ENCODE peak calls at places on chromosome 5, in nine cellular contexts. H is esophagus muscularis mucosa, E is sigmoid colon, T is A549, K is transverse colon, B is upper lobe of left lung, P is ovary, S is tibial nerve, Q is H1. X is an unnamed sample.

GRCh38 chr5:33313150-33313549 is 127.6 kb upstream of the TARS1 start:
- DNase-seq in H (no peak), E (no peak), T (peak), K (peak), B (no peak), P (no peak), S (no peak), Q (no peak), X (no peak)

GRCh38 chr5:5318426-5319205 is 103.9 kb upstream of the ICE1 start:
- DNase-seq in H (no peak), E (no peak), T (no peak), K (no peak), B (no peak), P (no peak), S (no peak), Q (no peak), X (no peak)

GRCh38 chr5:123014689-123015088 is 21.8 kb downstream of the PPIC start:
- DNase-seq in H (no peak), E (no peak), T (no peak), K (no peak), B (no peak), P (no peak), S (no peak), Q (no peak), X (no peak)

GRCh38 chr5:172455511-172456061 is 1.3 kb upstream of the SH3PXD2B start:
- DNase-seq in H (no peak), E (peak), T (no peak), K (peak), B (peak), P (no peak), S (no peak), Q (no peak), X (peak)

GRCh38 chr5:128706269-128706668 is 168.2 kb upstream of the FBN2 start:
- DNase-seq in H (no peak), E (no peak), T (no peak), K (no peak), B (no peak), P (no peak), S (no peak), Q (no peak), X (no peak)

GRCh38 chr5:1515921-1516571 is 7.7 kb downstream of the LPCAT1 start:
- DNase-seq in H (no peak), E (peak), T (peak), K (peak), B (peak), P (no peak), S (no peak), Q (no peak), X (peak)

GRCh38 chr5:150779397-150780179 is 1.0 kb downstream of the SMIM3 start:
- DNase-seq in H (no peak), E (peak), T (no peak), K (peak), B (no peak), P (no peak), S (no peak), Q (no peak), X (no peak)

GRCh38 chr5:174532453-174533126 is 191.8 kb upstream of the MSX2 start:
- DNase-seq in H (no peak), E (peak), T (peak), K (peak), B (peak), P (peak), S (peak), Q (peak), X (peak)

GRCh38 chr5:54243483-54244080 is 66.8 kb downstream of the ARL15 start:
- DNase-seq in H (no peak), E (no peak), T (peak), K (peak), B (no peak), P (no peak), S (peak), Q (no peak), X (no peak)

GRCh38 chr5:143896981-143897380 is 85.0 kb downstream of the HMHB1 start:
- DNase-seq in H (no peak), E (no peak), T (no peak), K (no peak), B (no peak), P (no peak), S (no peak), Q (no peak), X (no peak)

GRCh38 chr5:125372694-125373621 is 626.5 kb upstream of the ZNF608 start:
- DNase-seq in H (no peak), E (no peak), T (no peak), K (no peak), B (no peak), P (no peak), S (no peak), Q (peak), X (no peak)

GRCh38 chr5:61200582-61201155 is 38.4 kb upstream of the SMIM15 start:
- DNase-seq in H (no peak), E (no peak), T (no peak), K (no peak), B (no peak), P (no peak), S (no peak), Q (no peak), X (no peak)

GRCh38 chr5:59587489-59588337 is 305.8 kb downstream of the PDE4D start:
- DNase-seq in H (no peak), E (peak), T (peak), K (peak), B (peak), P (peak), S (no peak), Q (peak), X (peak)

GRCh38 chr5:143016777-143017374 is 246.7 kb downstream of the ARHGAP26 start:
- DNase-seq in H (no peak), E (no peak), T (no peak), K (peak), B (peak), P (no peak), S (no peak), Q (no peak), X (no peak)

GRCh38 chr5:111299831-111300432 is 75.7 kb downstream of the CAMK4 start:
- DNase-seq in H (no peak), E (no peak), T (no peak), K (no peak), B (no peak), P (no peak), S (no peak), Q (no peak), X (no peak)

GRCh38 chr5:17258429-17258828 is 41.0 kb downstream of the BASP1 start:
- DNase-seq in H (no peak), E (no peak), T (no peak), K (no peak), B (no peak), P (no peak), S (no peak), Q (no peak), X (no peak)

GRCh38 chr5:89601880-89602279 is 718.9 kb upstream of the MEF2C start:
- DNase-seq in H (no peak), E (no peak), T (no peak), K (no peak), B (no peak), P (no peak), S (no peak), Q (no peak), X (no peak)

GRCh38 chr5:66440202-66440680 is 156.0 kb upstream of the MAST4 start:
- DNase-seq in H (peak), E (no peak), T (no peak), K (no peak), B (no peak), P (no peak), S (no peak), Q (no peak), X (no peak)

GRCh38 chr5:111902436-111902835 is 145.4 kb upstream of the NREP start:
- DNase-seq in H (no peak), E (no peak), T (no peak), K (no peak), B (no peak), P (no peak), S (no peak), Q (no peak), X (no peak)

GRCh38 chr5:168011096-168011495 is 280.3 kb upstream of the WWC1 start:
- DNase-seq in H (no peak), E (no peak), T (no peak), K (no peak), B (no peak), P (no peak), S (no peak), Q (no peak), X (no peak)

GRCh38 chr5:120388016-120388781 is 75.9 kb upstream of the PRR16 start:
- DNase-seq in H (no peak), E (no peak), T (no peak), K (no peak), B (no peak), P (no peak), S (no peak), Q (no peak), X (no peak)

GRCh38 chr5:135012951-135013391 is 21.1 kb downstream of the PITX1 start:
- DNase-seq in H (no peak), E (peak), T (no peak), K (no peak), B (no peak), P (peak), S (no peak), Q (no peak), X (no peak)

GRCh38 chr5:127092690-127093089 is 19.4 kb upstream of the C5orf63 start:
- DNase-seq in H (no peak), E (no peak), T (no peak), K (no peak), B (no peak), P (no peak), S (no peak), Q (no peak), X (no peak)

GRCh38 chr5:64594601-64595518 is 89.0 kb downstream of the RGS7BP start:
- DNase-seq in H (no peak), E (no peak), T (peak), K (no peak), B (no peak), P (peak), S (no peak), Q (no peak), X (no peak)

GRCh38 chr5:143428738-143429420 is 25.4 kb upstream of the NR3C1 start:
- DNase-seq in H (no peak), E (no peak), T (no peak), K (no peak), B (no peak), P (no peak), S (no peak), Q (no peak), X (no peak)

GRCh38 chr5:112154940-112155686 is 264.0 kb downstream of the EPB41L4A start:
- DNase-seq in H (no peak), E (no peak), T (no peak), K (no peak), B (no peak), P (no peak), S (no peak), Q (no peak), X (no peak)

GRCh38 chr5:167639213-167639612 is 652.2 kb upstream of the WWC1 start:
- DNase-seq in H (no peak), E (no peak), T (no peak), K (no peak), B (no peak), P (no peak), S (no peak), Q (no peak), X (no peak)

GRCh38 chr5:43602456-43602817 is 543 bp upstream of the NNT start:
- DNase-seq in H (no peak), E (peak), T (peak), K (peak), B (peak), P (peak), S (peak), Q (no peak), X (peak)

GRCh38 chr5:135881244-135881643 is 14.4 kb downstream of the IL9 start:
- DNase-seq in H (no peak), E (peak), T (no peak), K (no peak), B (no peak), P (no peak), S (no peak), Q (no peak), X (peak)

GRCh38 chr5:45639038-45639437 is 57.1 kb downstream of the HCN1 start:
- DNase-seq in H (no peak), E (no peak), T (no peak), K (no peak), B (no peak), P (no peak), S (no peak), Q (no peak), X (no peak)

GRCh38 chr5:61328791-61329617 is 3.1 kb upstream of the ZSWIM6 start:
- DNase-seq in H (no peak), E (no peak), T (no peak), K (no peak), B (no peak), P (no peak), S (no peak), Q (no peak), X (no peak)

GRCh38 chr5:115601709-115602584 is at the start of gene TICAM2:
- DNase-seq in H (no peak), E (peak), T (peak), K (peak), B (peak), P (peak), S (peak), Q (no peak), X (peak)

GRCh38 chr5:100706796-100707195 is 171.6 kb downstream of the FAM174A start:
- DNase-seq in H (no peak), E (no peak), T (no peak), K (no peak), B (no peak), P (no peak), S (no peak), Q (no peak), X (no peak)

GRCh38 chr5:8842906-8843590 is 702.8 kb downstream of the SEMA5A start:
- DNase-seq in H (no peak), E (no peak), T (no peak), K (no peak), B (no peak), P (no peak), S (peak), Q (no peak), X (no peak)

GRCh38 chr5:138464388-138465287 is 641 bp upstream of the EGR1 start:
- DNase-seq in H (peak), E (peak), T (peak), K (peak), B (peak), P (peak), S (peak), Q (peak), X (peak)
- TF ChIP-seq POLR2A in H (peak), E (no peak), T (peak), K (peak), B (peak), P (peak), S (peak), Q (no peak), X (peak)

GRCh38 chr5:14171091-14171490 is 27.9 kb downstream of the TRIO start:
- DNase-seq in H (no peak), E (no peak), T (no peak), K (no peak), B (no peak), P (no peak), S (no peak), Q (no peak), X (no peak)
- H3K4me3 ChIP-seq in H (no peak), E (no peak), T (no peak), K (no peak), B (no peak), P (no peak), S (no peak), Q (no peak), X (no peak)

GRCh38 chr5:158287643-158288228 is 428.8 kb upstream of the CLINT1 start:
- DNase-seq in H (peak), E (peak), T (no peak), K (peak), B (no peak), P (no peak), S (peak), Q (no peak), X (no peak)
- TF ChIP-seq EP300 in H (no peak), E (no peak), T (no peak), K (no peak), B (no peak), P (no peak), S (no peak), Q (no peak), X (no peak)

GRCh38 chr5:88484367-88484766 is 215.7 kb upstream of the TMEM161B start:
- DNase-seq in H (no peak), E (no peak), T (no peak), K (no peak), B (no peak), P (no peak), S (no peak), Q (no peak), X (no peak)

GRCh38 chr5:88480766-88481499 is 212.3 kb upstream of the TMEM161B start:
- DNase-seq in H (no peak), E (no peak), T (no peak), K (no peak), B (no peak), P (no peak), S (no peak), Q (no peak), X (no peak)

GRCh38 chr5:88474574-88474973 is 205.9 kb upstream of the TMEM161B start:
- DNase-seq in H (no peak), E (no peak), T (no peak), K (no peak), B (no peak), P (no peak), S (no peak), Q (no peak), X (no peak)

DNA sequence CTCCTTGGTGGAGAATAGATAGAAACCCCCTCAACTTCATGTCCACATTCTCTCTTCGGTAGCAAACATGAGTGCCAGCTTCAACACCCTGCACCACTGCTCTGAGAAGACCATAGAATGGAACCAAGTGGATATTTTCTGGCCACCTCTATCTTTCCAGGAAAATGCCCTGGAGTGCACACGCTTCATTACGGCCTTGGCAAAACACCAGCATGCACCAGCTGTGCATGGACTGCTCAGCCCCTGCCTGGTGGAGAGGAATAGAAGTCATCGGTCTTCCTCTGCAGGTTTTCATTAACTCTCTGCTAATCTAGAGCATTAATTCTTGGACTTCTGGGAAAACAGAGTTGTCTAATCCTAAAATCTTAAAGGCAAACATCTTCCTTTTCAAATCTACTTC is 211.6 kb upstream of the TMEM161B start:
- DNase-seq in H (no peak), E (no peak), T (no peak), K (no peak), B (no peak), P (no peak), S (no peak), Q (no peak), X (no peak)
- TF ChIP-seq POLR2A in H (no peak), E (no peak), T (no peak), K (no peak), B (no peak), P (no peak), S (no peak), Q (no peak), X (no peak)

GRCh38 chr5:7394889-7395431 is 978 bp upstream of the ADCY2 start:
- DNase-seq in H (peak), E (no peak), T (no peak), K (no peak), B (no peak), P (peak), S (no peak), Q (no peak), X (no peak)
- H3K4me3 ChIP-seq in H (peak), E (peak), T (no peak), K (peak), B (no peak), P (no peak), S (no peak), Q (peak), X (peak)

GRCh38 chr5:68265822-68266395 is 50.4 kb downstream of the PIK3R1 start:
- DNase-seq in H (no peak), E (peak), T (no peak), K (no peak), B (no peak), P (no peak), S (no peak), Q (no peak), X (no peak)
- TF ChIP-seq EP300 in H (no peak), E (no peak), T (no peak), K (no peak), B (no peak), P (no peak), S (no peak), Q (no peak), X (no peak)

DNA sequence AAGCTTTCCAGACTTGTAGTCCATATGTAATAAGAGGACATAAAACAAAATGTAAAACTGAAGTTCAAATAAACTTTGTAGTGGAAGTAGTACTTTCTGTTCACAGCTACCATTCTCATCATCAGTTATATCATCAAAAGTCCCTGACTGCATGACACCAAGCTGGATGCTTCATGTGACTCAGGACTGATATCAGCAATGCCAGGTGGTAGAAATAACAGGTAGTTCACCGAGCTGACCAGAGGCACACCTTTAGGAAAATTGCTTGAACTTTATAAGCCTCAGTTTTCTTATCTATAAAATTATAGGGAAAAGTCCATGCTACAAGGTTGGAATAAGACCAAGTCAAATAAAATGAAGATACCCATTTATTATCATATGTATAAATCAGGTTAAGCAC is 124.9 kb upstream of the PTGER4 start:
- DNase-seq in H (no peak), E (no peak), T (no peak), K (peak), B (no peak), P (no peak), S (no peak), Q (no peak), X (no peak)
- TF ChIP-seq POLR2A in H (no peak), E (no peak), T (no peak), K (no peak), B (no peak), P (no peak), S (no peak), Q (no peak), X (no peak)

GRCh38 chr5:154850255-154851062 is at the start of gene FAXDC2:
- DNase-seq in H (peak), E (peak), T (no peak), K (peak), B (peak), P (peak), S (peak), Q (no peak), X (peak)

GRCh38 chr5:154844800-154845199 is 5.6 kb downstream of the FAXDC2 start:
- DNase-seq in H (no peak), E (no peak), T (no peak), K (no peak), B (no peak), P (no peak), S (no peak), Q (no peak), X (no peak)

GRCh38 chr5:154851351-154851750 is 948 bp upstream of the FAXDC2 start:
- DNase-seq in H (no peak), E (no peak), T (no peak), K (no peak), B (no peak), P (no peak), S (no peak), Q (no peak), X (no peak)

GRCh38 chr5:154849791-154850201 is 607 bp downstream of the FAXDC2 start:
- DNase-seq in H (no peak), E (no peak), T (no peak), K (no peak), B (no peak), P (no peak), S (no peak), Q (no peak), X (no peak)

GRCh38 chr5:154849261-154849660 is 1.1 kb downstream of the FAXDC2 start:
- DNase-seq in H (no peak), E (no peak), T (no peak), K (no peak), B (no peak), P (no peak), S (no peak), Q (no peak), X (no peak)
- H3K4me3 ChIP-seq in H (peak), E (peak), T (no peak), K (no peak), B (peak), P (peak), S (peak), Q (no peak), X (peak)

GRCh38 chr5:81827522-81827921 is 76.6 kb upstream of the SSBP2 start:
- DNase-seq in H (no peak), E (no peak), T (no peak), K (no peak), B (no peak), P (no peak), S (no peak), Q (no peak), X (no peak)

GRCh38 chr5:81829242-81829641 is 78.3 kb upstream of the SSBP2 start:
- DNase-seq in H (no peak), E (no peak), T (no peak), K (no peak), B (no peak), P (no peak), S (no peak), Q (no peak), X (no peak)

GRCh38 chr5:81820315-81820636 is 69.4 kb upstream of the SSBP2 start:
- DNase-seq in H (no peak), E (no peak), T (no peak), K (no peak), B (no peak), P (no peak), S (no peak), Q (no peak), X (no peak)

GRCh38 chr5:81826128-81826527 is 75.2 kb upstream of the SSBP2 start:
- DNase-seq in H (no peak), E (no peak), T (no peak), K (no peak), B (no peak), P (no peak), S (no peak), Q (no peak), X (no peak)

GRCh38 chr5:81825237-81825636 is 74.3 kb upstream of the SSBP2 start:
- DNase-seq in H (no peak), E (peak), T (peak), K (peak), B (peak), P (no peak), S (peak), Q (no peak), X (no peak)
- TF ChIP-seq EP300 in H (no peak), E (no peak), T (no peak), K (no peak), B (no peak), P (no peak), S (no peak), Q (no peak), X (no peak)